ENCODE peak calls at places on chromosomes 16 and 17, in four cellular contexts. E is NCI-H524; B is activated gamma-delta T cell treated with anti-CD3 and anti-CD28 coated beads, Interleukin-2, amount 50 U/mL, for 16 hours; W is activated B cell treated with CpG ODN at 0.5 μM for 24 hours. A is an unnamed sample.

GRCh38 chr17:80354381-80354780 is 60.6 kb upstream of the ENDOV start:
- DNase-seq in B (no peak), E (no peak), W (no peak), A (no peak)

GRCh38 chr17:58669853-58670252 is 22.0 kb downstream of the TEX14 start:
- DNase-seq in W (no peak), B (no peak), E (no peak), A (no peak)

GRCh38 chr16:48138543-48138942 is 17.2 kb downstream of the ABCC12 start:
- DNase-seq in E (no peak), B (no peak), W (no peak), A (no peak)

GRCh38 chr17:35786941-35787432 is 8.5 kb downstream of the MMP28 start:
- DNase-seq in W (no peak), E (no peak), B (no peak), A (peak; percentile 98)

GRCh38 chr16:1152123-1152638 is 725 bp upstream of the CACNA1H start:
- DNase-seq in W (peak; percentile 36), E (peak; percentile 19), B (peak; percentile 23), A (no peak)

GRCh38 chr17:59848778-59849177 is 44.0 kb downstream of the TUBD1 start:
- DNase-seq in B (no peak), W (peak; percentile 40), E (no peak), A (peak; percentile 97)

GRCh38 chr17:79364695-79365094 is 246.2 kb downstream of the RBFOX3 start:
- DNase-seq in B (no peak), W (no peak), E (no peak), A (no peak)

GRCh38 chr16:58644765-58645487 is 15.3 kb upstream of the CNOT1 start:
- DNase-seq in B (no peak), W (no peak), E (no peak), A (no peak)

GRCh38 chr17:5133311-5133710 is 17.5 kb downstream of the USP6 start:
- DNase-seq in B (no peak), W (no peak), E (no peak), A (no peak)

GRCh38 chr16:3020247-3020603 is at the start of gene TNFRSF12A:
- DNase-seq in W (peak; percentile 71), B (peak; percentile 48), E (peak; percentile 77), A (peak; percentile 70)

GRCh38 chr16:47374629-47375028 is 86.2 kb downstream of the ITFG1 start:
- DNase-seq in W (no peak), B (no peak), E (no peak), A (no peak)

GRCh38 chr17:27381007-27381501 is 75.2 kb upstream of the KSR1 start:
- DNase-seq in E (peak; percentile 85), B (peak; percentile 53), W (peak; percentile 70), A (peak; percentile 45)

GRCh38 chr17:1197379-1197778 is 17.6 kb upstream of the ABR start:
- DNase-seq in E (no peak), W (no peak), B (no peak), A (peak; percentile 95)

GRCh38 chr16:23316232-23316631 is 14.1 kb downstream of the SCNN1B start:
- DNase-seq in W (no peak), B (no peak), E (no peak), A (no peak)